ENCODE peak calls at places on chromosomes 7 and 10, in eight cellular contexts. One of them, this sample, is unnamed. For H3K4me1 and H3K9me3, the result is how much of the 10 kb centered on the place peaks cover.

GRCh38 chr10:8396675-8397074 is 342.2 kb downstream of the GATA3 start:
- DNase-seq in HepG2: no peak
- DNase-seq in left ventricle myocardium inferior: no peak
- DNase-seq in heart right ventricle: no peak
- DNase-seq in heart left ventricle: no peak
- DNase-seq in hepatocyte: no peak
- DNase-seq in A549: peak
- DNase-seq in naive thymus-derived CD4-positive, alpha-beta T cell: no peak
- DNase-seq in this sample: no peak

GRCh38 chr7:78057571-78057970 is 259.0 kb downstream of the PHTF2 start:
- DNase-seq in HepG2: no peak
- DNase-seq in left ventricle myocardium inferior: no peak
- DNase-seq in heart right ventricle: no peak
- DNase-seq in heart left ventricle: no peak
- DNase-seq in hepatocyte: no peak
- DNase-seq in A549: no peak
- DNase-seq in naive thymus-derived CD4-positive, alpha-beta T cell: no peak
- DNase-seq in this sample: no peak

GRCh38 chr7:73645643-73646182 is 21.4 kb upstream of the MLXIPL start:
- DNase-seq in HepG2: no peak
- DNase-seq in left ventricle myocardium inferior: no peak
- DNase-seq in heart right ventricle: no peak
- DNase-seq in heart left ventricle: no peak
- DNase-seq in hepatocyte: no peak
- DNase-seq in A549: no peak
- DNase-seq in naive thymus-derived CD4-positive, alpha-beta T cell: no peak
- DNase-seq in this sample: no peak

GRCh38 chr7:77426521-77427051 is 10.4 kb upstream of the GSAP start:
- DNase-seq in HepG2: no peak
- DNase-seq in left ventricle myocardium inferior: no peak
- DNase-seq in heart right ventricle: no peak
- DNase-seq in heart left ventricle: no peak
- DNase-seq in hepatocyte: no peak
- DNase-seq in A549: no peak
- DNase-seq in naive thymus-derived CD4-positive, alpha-beta T cell: no peak
- DNase-seq in this sample: no peak

GRCh38 chr10:112446055-112446854 is 459 bp downstream of the ZDHHC6 start:
- DNase-seq in HepG2: no peak
- DNase-seq in left ventricle myocardium inferior: no peak
- DNase-seq in heart right ventricle: peak
- DNase-seq in heart left ventricle: peak
- DNase-seq in hepatocyte: peak
- DNase-seq in A549: no peak
- DNase-seq in naive thymus-derived CD4-positive, alpha-beta T cell: peak
- DNase-seq in this sample: no peak

GRCh38 chr7:82534687-82535086 is 91.1 kb upstream of the CACNA2D1 start:
- DNase-seq in HepG2: no peak
- DNase-seq in left ventricle myocardium inferior: no peak
- DNase-seq in heart right ventricle: no peak
- DNase-seq in heart left ventricle: no peak
- DNase-seq in hepatocyte: peak
- DNase-seq in A549: peak
- DNase-seq in naive thymus-derived CD4-positive, alpha-beta T cell: no peak
- DNase-seq in this sample: peak

GRCh38 chr10:103184615-103185014 is 8.5 kb downstream of the NT5C2 start:
- DNase-seq in HepG2: peak
- DNase-seq in left ventricle myocardium inferior: no peak
- DNase-seq in heart right ventricle: no peak
- DNase-seq in heart left ventricle: no peak
- DNase-seq in hepatocyte: no peak
- DNase-seq in A549: no peak
- DNase-seq in naive thymus-derived CD4-positive, alpha-beta T cell: no peak
- DNase-seq in this sample: no peak

GRCh38 chr10:104935656-104936055 is 294.6 kb downstream of the SORCS3 start:
- DNase-seq in HepG2: no peak
- DNase-seq in left ventricle myocardium inferior: no peak
- DNase-seq in heart right ventricle: no peak
- DNase-seq in heart left ventricle: no peak
- DNase-seq in hepatocyte: no peak
- DNase-seq in A549: no peak
- DNase-seq in naive thymus-derived CD4-positive, alpha-beta T cell: peak
- DNase-seq in this sample: no peak

GRCh38 chr7:101390901-101391301 is 28.2 kb downstream of the COL26A1 start:
- DNase-seq in HepG2: peak
- DNase-seq in left ventricle myocardium inferior: peak
- DNase-seq in heart right ventricle: peak
- DNase-seq in heart left ventricle: peak
- DNase-seq in hepatocyte: peak
- DNase-seq in A549: no peak
- DNase-seq in naive thymus-derived CD4-positive, alpha-beta T cell: peak
- DNase-seq in this sample: no peak

GRCh38 chr10:3783721-3784432 is 1.1 kb downstream of the KLF6 start:
- DNase-seq in HepG2: peak
- DNase-seq in left ventricle myocardium inferior: peak
- DNase-seq in heart right ventricle: peak
- DNase-seq in heart left ventricle: peak
- DNase-seq in hepatocyte: peak
- DNase-seq in A549: peak
- DNase-seq in naive thymus-derived CD4-positive, alpha-beta T cell: peak
- DNase-seq in this sample: peak

GRCh38 chr10:89245802-89246201 is 5.8 kb downstream of the LIPA start:
- DNase-seq in HepG2: no peak
- DNase-seq in left ventricle myocardium inferior: no peak
- DNase-seq in heart right ventricle: no peak
- DNase-seq in heart left ventricle: no peak
- DNase-seq in hepatocyte: no peak
- DNase-seq in A549: no peak
- DNase-seq in naive thymus-derived CD4-positive, alpha-beta T cell: no peak
- DNase-seq in this sample: no peak

GRCh38 chr10:97762816-97763215 is 9.0 kb downstream of the SFRP5 start:
- DNase-seq in HepG2: peak
- DNase-seq in left ventricle myocardium inferior: peak
- DNase-seq in heart right ventricle: no peak
- DNase-seq in heart left ventricle: no peak
- DNase-seq in hepatocyte: no peak
- DNase-seq in A549: no peak
- DNase-seq in naive thymus-derived CD4-positive, alpha-beta T cell: no peak
- DNase-seq in this sample: no peak

GRCh38 chr7:48040944-48041664 is 5.8 kb downstream of the C7orf57 start:
- DNase-seq in HepG2: no peak
- DNase-seq in left ventricle myocardium inferior: no peak
- DNase-seq in heart right ventricle: no peak
- DNase-seq in heart left ventricle: no peak
- DNase-seq in hepatocyte: no peak
- DNase-seq in A549: no peak
- DNase-seq in naive thymus-derived CD4-positive, alpha-beta T cell: no peak
- DNase-seq in this sample: no peak

GRCh38 chr7:85030893-85031292 is 156.0 kb downstream of the SEMA3D start:
- DNase-seq in HepG2: peak
- DNase-seq in left ventricle myocardium inferior: no peak
- DNase-seq in heart right ventricle: no peak
- DNase-seq in heart left ventricle: no peak
- DNase-seq in hepatocyte: peak
- DNase-seq in A549: peak
- DNase-seq in naive thymus-derived CD4-positive, alpha-beta T cell: no peak
- DNase-seq in this sample: no peak

GRCh38 chr10:72261323-72262018 is 12.3 kb upstream of the DDIT4 start:
- DNase-seq in HepG2: no peak
- DNase-seq in left ventricle myocardium inferior: no peak
- DNase-seq in heart right ventricle: no peak
- DNase-seq in heart left ventricle: no peak
- DNase-seq in hepatocyte: peak
- DNase-seq in A549: peak
- DNase-seq in naive thymus-derived CD4-positive, alpha-beta T cell: no peak
- DNase-seq in this sample: no peak

GRCh38 chr7:89334785-89335184 is 539.2 kb upstream of the TEX47 start:
- DNase-seq in HepG2: peak
- DNase-seq in left ventricle myocardium inferior: no peak
- DNase-seq in heart right ventricle: no peak
- DNase-seq in heart left ventricle: no peak
- DNase-seq in hepatocyte: no peak
- DNase-seq in A549: peak
- DNase-seq in naive thymus-derived CD4-positive, alpha-beta T cell: no peak
- DNase-seq in this sample: no peak

GRCh38 chr7:137669706-137670105 is 177.1 kb downstream of the DGKI start:
- DNase-seq in HepG2: no peak
- DNase-seq in left ventricle myocardium inferior: no peak
- DNase-seq in heart right ventricle: no peak
- DNase-seq in heart left ventricle: no peak
- DNase-seq in hepatocyte: no peak
- DNase-seq in A549: no peak
- DNase-seq in naive thymus-derived CD4-positive, alpha-beta T cell: no peak
- DNase-seq in this sample: no peak
- H3K4me1 ChIP-seq in HepG2: under half
- H3K4me1 ChIP-seq in left ventricle myocardium inferior: under half
- H3K4me1 ChIP-seq in heart right ventricle: under half
- H3K4me1 ChIP-seq in heart left ventricle: under half
- H3K4me1 ChIP-seq in hepatocyte: under half
- H3K4me1 ChIP-seq in A549: under half
- H3K4me1 ChIP-seq in naive thymus-derived CD4-positive, alpha-beta T cell: under half
- H3K4me1 ChIP-seq in this sample: under half

GRCh38 chr7:56250135-56250534 is 133.9 kb upstream of the NUPR2 start:
- DNase-seq in HepG2: no peak
- DNase-seq in left ventricle myocardium inferior: no peak
- DNase-seq in heart right ventricle: no peak
- DNase-seq in heart left ventricle: no peak
- DNase-seq in hepatocyte: no peak
- DNase-seq in A549: no peak
- DNase-seq in naive thymus-derived CD4-positive, alpha-beta T cell: no peak
- DNase-seq in this sample: no peak

DNA sequence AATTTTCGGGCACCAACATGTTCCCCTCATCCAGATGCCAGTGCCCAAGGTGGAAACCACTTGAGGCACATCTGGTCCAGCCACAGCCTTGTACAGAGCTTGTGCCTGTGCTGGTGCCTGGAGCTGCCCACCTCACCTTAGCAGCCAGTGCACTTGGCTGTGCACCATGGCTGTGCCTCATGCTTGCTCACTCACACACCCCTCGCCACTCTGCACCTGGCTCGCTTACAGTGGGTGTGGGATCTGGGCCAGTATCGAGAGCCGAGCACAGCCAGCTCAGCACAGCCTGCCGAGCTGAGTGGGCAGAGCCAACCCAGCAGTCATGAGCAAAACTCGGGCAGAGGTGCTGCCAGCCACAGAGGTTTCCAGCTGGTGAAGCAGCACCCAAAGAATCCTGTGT is 139.9 kb upstream of the NUPR2 start:
- DNase-seq in HepG2: no peak
- DNase-seq in left ventricle myocardium inferior: no peak
- DNase-seq in heart right ventricle: no peak
- DNase-seq in heart left ventricle: no peak
- DNase-seq in hepatocyte: no peak
- DNase-seq in A549: no peak
- DNase-seq in naive thymus-derived CD4-positive, alpha-beta T cell: no peak
- DNase-seq in this sample: no peak
- H3K9me3 ChIP-seq in HepG2: under half
- H3K9me3 ChIP-seq in left ventricle myocardium inferior: under half
- H3K9me3 ChIP-seq in heart right ventricle: under half
- H3K9me3 ChIP-seq in heart left ventricle: under half
- H3K9me3 ChIP-seq in hepatocyte: under half
- H3K9me3 ChIP-seq in A549: under half
- H3K9me3 ChIP-seq in naive thymus-derived CD4-positive, alpha-beta T cell: under half
- H3K9me3 ChIP-seq in this sample: under half

GRCh38 chr10:77909021-77909754 is 17.4 kb downstream of the DLG5 start:
- DNase-seq in HepG2: no peak
- DNase-seq in left ventricle myocardium inferior: no peak
- DNase-seq in heart right ventricle: no peak
- DNase-seq in heart left ventricle: no peak
- DNase-seq in hepatocyte: no peak
- DNase-seq in A549: no peak
- DNase-seq in naive thymus-derived CD4-positive, alpha-beta T cell: no peak
- DNase-seq in this sample: no peak
- H3K27ac ChIP-seq in HepG2: peak
- H3K27ac ChIP-seq in left ventricle myocardium inferior: no peak
- H3K27ac ChIP-seq in heart right ventricle: no peak
- H3K27ac ChIP-seq in heart left ventricle: no peak
- H3K27ac ChIP-seq in hepatocyte: peak
- H3K27ac ChIP-seq in A549: peak
- H3K27ac ChIP-seq in naive thymus-derived CD4-positive, alpha-beta T cell: no peak
- H3K27ac ChIP-seq in this sample: peak

DNA sequence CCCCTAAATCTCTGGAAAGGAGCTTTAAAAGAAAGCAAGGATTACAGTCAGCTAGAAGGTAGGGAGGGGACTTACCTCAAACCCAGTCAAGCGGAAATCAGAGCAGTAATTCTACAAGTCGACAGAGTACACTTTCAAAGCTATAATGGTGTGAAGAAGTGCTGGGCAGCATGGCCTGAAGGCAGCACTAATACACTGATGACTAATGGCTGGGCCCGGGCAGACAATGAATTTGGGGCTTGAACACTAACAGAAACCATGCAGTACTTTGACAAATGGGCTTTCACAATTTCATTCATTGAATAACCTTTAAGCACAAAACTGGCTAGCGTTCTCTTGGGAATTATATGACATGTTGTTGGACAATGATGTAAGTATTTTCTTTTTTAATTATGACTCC is 4.7 kb downstream of the GLI3 start:
- DNase-seq in HepG2: no peak
- DNase-seq in left ventricle myocardium inferior: no peak
- DNase-seq in heart right ventricle: no peak
- DNase-seq in heart left ventricle: no peak
- DNase-seq in hepatocyte: peak
- DNase-seq in A549: no peak
- DNase-seq in naive thymus-derived CD4-positive, alpha-beta T cell: no peak
- DNase-seq in this sample: no peak
- H3K4me1 ChIP-seq in HepG2: under half
- H3K4me1 ChIP-seq in left ventricle myocardium inferior: under half
- H3K4me1 ChIP-seq in heart right ventricle: under half
- H3K4me1 ChIP-seq in heart left ventricle: under half
- H3K4me1 ChIP-seq in hepatocyte: under half
- H3K4me1 ChIP-seq in A549: under half
- H3K4me1 ChIP-seq in naive thymus-derived CD4-positive, alpha-beta T cell: under half
- H3K4me1 ChIP-seq in this sample: under half

DNA sequence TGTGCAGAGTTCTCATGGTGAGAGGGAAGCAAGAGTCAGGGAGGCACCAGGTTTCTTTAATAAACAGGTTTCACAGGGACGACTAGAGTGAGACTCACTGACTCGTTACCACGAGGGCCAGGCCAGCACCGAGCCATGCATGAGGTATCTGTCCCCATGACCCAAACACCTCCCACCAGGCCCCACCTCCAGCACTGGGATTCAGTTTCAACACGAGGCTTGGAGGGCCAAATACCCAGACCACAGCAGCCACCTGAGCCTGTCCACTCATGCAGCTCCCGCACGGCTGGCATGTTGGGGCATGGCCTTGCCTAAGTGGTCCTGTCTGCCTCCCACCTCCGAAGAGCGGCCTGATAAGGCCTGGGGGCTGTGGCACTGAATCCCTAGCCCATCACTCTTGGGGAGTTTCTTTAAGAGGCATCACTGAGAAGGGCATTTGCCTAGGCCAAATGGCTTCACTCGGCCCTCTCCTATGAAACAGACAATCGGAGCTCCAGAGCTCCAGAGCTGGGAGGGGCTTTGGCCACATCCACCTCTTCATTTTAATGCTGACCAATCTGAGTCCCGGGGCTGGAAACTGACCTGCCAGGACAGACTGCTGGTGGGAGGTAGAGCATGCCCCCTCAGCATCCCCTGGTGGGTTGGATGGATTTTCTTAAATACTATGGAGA is 157.8 kb downstream of the DNAJB6 start:
- DNase-seq in HepG2: no peak
- DNase-seq in left ventricle myocardium inferior: no peak
- DNase-seq in heart right ventricle: no peak
- DNase-seq in heart left ventricle: no peak
- DNase-seq in hepatocyte: no peak
- DNase-seq in A549: no peak
- DNase-seq in naive thymus-derived CD4-positive, alpha-beta T cell: no peak
- DNase-seq in this sample: no peak
- H3K9me3 ChIP-seq in HepG2: under half
- H3K9me3 ChIP-seq in left ventricle myocardium inferior: under half
- H3K9me3 ChIP-seq in heart right ventricle: under half
- H3K9me3 ChIP-seq in heart left ventricle: under half
- H3K9me3 ChIP-seq in hepatocyte: under half
- H3K9me3 ChIP-seq in A549: under half
- H3K9me3 ChIP-seq in naive thymus-derived CD4-positive, alpha-beta T cell: under half
- H3K9me3 ChIP-seq in this sample: under half

GRCh38 chr7:2081526-2082356 is 151.0 kb downstream of the MAD1L1 start:
- DNase-seq in HepG2: no peak
- DNase-seq in left ventricle myocardium inferior: no peak
- DNase-seq in heart right ventricle: no peak
- DNase-seq in heart left ventricle: no peak
- DNase-seq in hepatocyte: no peak
- DNase-seq in A549: no peak
- DNase-seq in naive thymus-derived CD4-positive, alpha-beta T cell: no peak
- DNase-seq in this sample: no peak
- H3K27ac ChIP-seq in HepG2: no peak
- H3K27ac ChIP-seq in left ventricle myocardium inferior: no peak
- H3K27ac ChIP-seq in heart right ventricle: no peak
- H3K27ac ChIP-seq in heart left ventricle: no peak
- H3K27ac ChIP-seq in hepatocyte: peak
- H3K27ac ChIP-seq in A549: no peak
- H3K27ac ChIP-seq in naive thymus-derived CD4-positive, alpha-beta T cell: no peak
- H3K27ac ChIP-seq in this sample: no peak

This sample was measured in adrenal gland.